ENCODE peak calls at places on chromosomes 2 and 18, in six cellular contexts. P is GM12865, B is dorsolateral prefrontal cortex, T is astrocyte of the cerebellum, M is brain microvascular endothelial cell, K is cardiac fibroblast. G is an unnamed sample.

GRCh38 chr18:67513285-67513684 is 3.2 kb downstream of the DSEL start:
- DNase-seq in P (peak; percentile 8), B (no peak), T (no peak), M (peak; percentile 12), K (no peak), G (peak; percentile 50)

GRCh38 chr2:98161202-98161601 is 74.2 kb downstream of the VWA3B start:
- DNase-seq in P (no peak), B (no peak), T (no peak), M (no peak), K (no peak), G (no peak)

GRCh38 chr2:191916826-191917225 is 69.9 kb upstream of the CAVIN2 start:
- DNase-seq in P (no peak), B (no peak), T (no peak), M (no peak), K (no peak), G (no peak)

GRCh38 chr2:202932425-202933138 is 20.5 kb downstream of the CARF start:
- DNase-seq in P (no peak), B (no peak), T (no peak), M (no peak), K (peak; percentile 76), G (peak; percentile 90)

GRCh38 chr2:171712051-171712450 is 24.8 kb downstream of the DYNC1I2 start:
- DNase-seq in P (no peak), B (no peak), T (peak; percentile 76), M (peak; percentile 59), K (peak; percentile 86), G (peak; percentile 29)

GRCh38 chr2:226618875-226619605 is 180.6 kb downstream of the IRS1 start:
- DNase-seq in P (no peak), B (no peak), T (no peak), M (no peak), K (peak; percentile 63), G (peak; percentile 21)

GRCh38 chr2:74206180-74206688 is 7.8 kb downstream of the MTHFD2 start:
- DNase-seq in P (peak; percentile 85), B (no peak), T (peak; percentile 24), M (peak; percentile 34), K (peak; percentile 89), G (peak; percentile 62)

GRCh38 chr18:111292-112014 is 46.9 kb upstream of the USP14 start:
- DNase-seq in P (peak; percentile 84), B (peak; percentile 39), T (no peak), M (no peak), K (peak; percentile 44), G (peak; percentile 80)

GRCh38 chr2:212842544-212843185 is 304.1 kb upstream of the ERBB4 start:
- DNase-seq in P (no peak), B (no peak), T (peak; percentile 3), M (peak; percentile 68), K (peak; percentile 67), G (peak; percentile 93)

GRCh38 chr2:12507295-12507694 is 209.4 kb upstream of the TRIB2 start:
- DNase-seq in P (peak; percentile 83), B (no peak), T (peak; percentile 40), M (no peak), K (peak; percentile 58), G (peak; percentile 99)

GRCh38 chr2:154133823-154134222 is 262.1 kb downstream of the GALNT13 start:
- DNase-seq in P (no peak), B (no peak), T (no peak), M (no peak), K (peak; percentile 55), G (peak; percentile 78)

GRCh38 chr2:95053543-95053942 is 28.0 kb downstream of the MAL start:
- DNase-seq in P (peak; percentile 64), B (no peak), T (no peak), M (no peak), K (no peak), G (no peak)

GRCh38 chr18:3596324-3597158 is 146.6 kb downstream of the TGIF1 start:
- DNase-seq in P (peak; percentile 81), B (no peak), T (no peak), M (peak; percentile 30), K (peak; percentile 48), G (peak; percentile 12)

GRCh38 chr2:230135126-230135525 is 66.4 kb upstream of the SLC16A14 start:
- DNase-seq in P (no peak), B (no peak), T (no peak), M (no peak), K (no peak), G (no peak)

GRCh38 chr2:183091318-183091953 is 12.9 kb downstream of the DUSP19 start:
- DNase-seq in P (no peak), B (no peak), T (no peak), M (no peak), K (no peak), G (no peak)

GRCh38 chr2:188381614-188382013 is 89.9 kb downstream of the GULP1 start:
- DNase-seq in P (no peak), B (no peak), T (peak; percentile 32), M (no peak), K (no peak), G (peak; percentile 78)
- H3K4me3 ChIP-seq in P (no peak overlapping the region), B (no peak overlapping the region), T (no peak overlapping the region), M (no peak overlapping the region), K (no peak overlapping the region), G (no peak overlapping the region)

GRCh38 chr2:128543646-128544045 is 225.0 kb upstream of the HS6ST1 start:
- DNase-seq in P (no peak), B (no peak), T (no peak), M (no peak), K (no peak), G (no peak)
- TF ChIP-seq CTCF in P (no peak), B (no peak), T (peak; percentile 15), M (peak; percentile 22), K (no peak), G (no peak)

DNA sequence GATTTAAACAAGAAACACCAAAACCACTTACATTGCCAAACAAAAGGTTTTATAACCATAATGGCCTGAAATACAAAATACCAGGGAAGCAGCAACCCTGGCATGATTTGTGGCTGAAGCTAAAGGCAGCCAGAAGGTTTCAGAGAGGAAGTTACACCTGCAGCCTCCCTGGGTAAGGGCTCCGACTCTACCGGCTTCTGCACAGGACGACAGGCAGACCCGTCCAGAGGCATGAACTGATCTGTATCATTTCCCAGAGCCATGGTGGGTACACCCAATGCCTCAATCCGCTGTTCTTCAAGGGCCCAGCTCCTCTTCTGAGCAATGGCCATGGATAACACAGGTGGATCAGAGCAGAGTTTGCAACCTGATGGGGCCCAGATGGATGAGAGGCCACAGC is 71.6 kb downstream of the PXDN start:
- DNase-seq in P (no peak), B (no peak), T (no peak), M (no peak), K (no peak), G (no peak)
- H3K4me3 ChIP-seq in P (no peak overlapping the region), B (no peak overlapping the region), T (no peak overlapping the region), M (no peak overlapping the region), K (no peak overlapping the region), G (no peak overlapping the region)

GRCh38 chr2:64659252-64659651 is 5.5 kb upstream of the SERTAD2 start:
- DNase-seq in P (no peak), B (no peak), T (no peak), M (no peak), K (no peak), G (no peak)
- TF ChIP-seq CTCF in P (no peak), B (no peak), T (no peak), M (no peak), K (no peak), G (no peak)

GRCh38 chr2:38599706-38600105 is 3.0 kb downstream of the HNRNPLL start:
- DNase-seq in P (no peak), B (no peak), T (no peak), M (no peak), K (peak; percentile 33), G (no peak)
- H3K4me3 ChIP-seq in P (no peak overlapping the region), B (peak overlapping the region; percentile 85), T (peak overlapping the region; percentile 87), M (no peak overlapping the region), K (no peak overlapping the region), G (no peak overlapping the region)

DNA sequence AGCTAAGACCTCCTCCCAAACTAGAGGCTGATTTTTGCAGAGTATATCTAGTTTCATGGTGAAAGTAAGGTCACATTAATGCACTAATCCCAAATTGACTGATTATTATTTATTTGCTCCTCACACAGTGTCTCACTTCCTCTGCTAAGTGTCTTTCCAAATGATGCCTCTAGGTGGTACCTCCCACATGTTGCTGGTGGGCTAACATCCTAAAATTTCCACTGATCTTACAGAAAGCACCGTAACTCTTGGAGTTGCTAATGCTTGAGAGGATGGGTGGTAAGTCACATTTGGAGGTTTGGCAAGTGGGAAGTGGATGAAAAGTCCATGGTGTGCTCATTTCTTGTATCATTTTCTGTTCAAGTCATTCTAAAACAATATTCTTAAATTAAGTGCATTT is 428.7 kb upstream of the GYPC start:
- DNase-seq in P (no peak), B (no peak), T (no peak), M (no peak), K (no peak), G (no peak)
- TF ChIP-seq CTCF in P (peak; percentile 17), B (no peak), T (no peak), M (peak; percentile 53), K (no peak), G (no peak)

GRCh38 chr2:134138115-134138514 is 115.8 kb upstream of the MGAT5 start:
- DNase-seq in P (no peak), B (no peak), T (no peak), M (peak; percentile 55), K (no peak), G (no peak)

GRCh38 chr2:134135793-134136192 is 118.1 kb upstream of the MGAT5 start:
- DNase-seq in P (no peak), B (no peak), T (no peak), M (no peak), K (no peak), G (no peak)

GRCh38 chr2:134134827-134135226 is 119.0 kb upstream of the MGAT5 start:
- DNase-seq in P (no peak), B (no peak), T (no peak), M (no peak), K (no peak), G (no peak)

GRCh38 chr2:134136702-134137101 is 117.2 kb upstream of the MGAT5 start:
- DNase-seq in P (no peak), B (no peak), T (no peak), M (no peak), K (no peak), G (no peak)

GRCh38 chr2:134137182-134137595 is 116.7 kb upstream of the MGAT5 start:
- DNase-seq in P (no peak), B (no peak), T (no peak), M (no peak), K (peak; percentile 82), G (peak; percentile 94)
- H3K4me3 ChIP-seq in P (no peak overlapping the region), B (no peak overlapping the region), T (no peak overlapping the region), M (no peak overlapping the region), K (no peak overlapping the region), G (no peak overlapping the region)

GRCh38 chr2:39121523-39122063 is 742 bp upstream of the SOS1 start:
- DNase-seq in P (no peak), B (no peak), T (no peak), M (no peak), K (no peak), G (no peak)

GRCh38 chr2:39120771-39121522 is at the start of gene SOS1:
- DNase-seq in P (peak; percentile 96), B (peak; percentile 91), T (peak; percentile 87), M (peak; percentile 93), K (peak; percentile 94), G (peak; percentile 95)

GRCh38 chr2:39124770-39125075 is 3.9 kb upstream of the SOS1 start:
- DNase-seq in P (no peak), B (no peak), T (no peak), M (no peak), K (no peak), G (no peak)

GRCh38 chr2:39123436-39123999 is 2.7 kb upstream of the SOS1 start:
- DNase-seq in P (no peak), B (no peak), T (no peak), M (no peak), K (no peak), G (no peak)

GRCh38 chr2:39124000-39124769 is 3.3 kb upstream of the SOS1 start:
- DNase-seq in P (peak; percentile 99), B (peak; percentile 86), T (peak; percentile 90), M (peak; percentile 90), K (peak; percentile 97), G (peak; percentile 96)
- TF ChIP-seq CTCF in P (peak; percentile 79), B (peak; percentile 46), T (peak; percentile 57), M (peak; percentile 54), K (peak; percentile 47), G (peak; percentile 39)